ENCODE peak calls at places on chromosome 11, in six cellular contexts. H, A, U, X, K and Y are unnamed samples.

GRCh38 chr11:64859542-64860414 is 15.3 kb upstream of the CDC42BPG start:
- DNase-seq in H (peak), A (no peak), U (peak), X (no peak), K (no peak), Y (no peak)

GRCh38 chr11:19444231-19444630 is 203.5 kb upstream of the E2F8 start:
- DNase-seq in H (no peak), A (no peak), U (no peak), X (peak), K (no peak), Y (no peak)

GRCh38 chr11:36465449-36466163 is 44.5 kb downstream of the TRAF6 start:
- DNase-seq in H (no peak), A (no peak), U (no peak), X (peak), K (no peak), Y (no peak)

GRCh38 chr11:121032546-121032945 is 8.6 kb downstream of the TBCEL start:
- DNase-seq in H (no peak), A (no peak), U (no peak), X (no peak), K (no peak), Y (no peak)

GRCh38 chr11:74849525-74850391 is 99.1 kb downstream of the XRRA1 start:
- DNase-seq in H (no peak), A (no peak), U (no peak), X (peak), K (peak), Y (no peak)

GRCh38 chr11:114172055-114172861 is 112.7 kb downstream of the ZBTB16 start:
- DNase-seq in H (no peak), A (no peak), U (no peak), X (no peak), K (no peak), Y (peak)

GRCh38 chr11:13465909-13466371 is 2.9 kb upstream of the BTBD10 start:
- DNase-seq in H (peak), A (no peak), U (no peak), X (peak), K (peak), Y (no peak)

GRCh38 chr11:69008774-69009440 is 4.1 kb downstream of the MRGPRF start:
- DNase-seq in H (peak), A (no peak), U (no peak), X (peak), K (peak), Y (peak)

GRCh38 chr11:69110451-69110850 is 45.3 kb upstream of the SMIM38 start:
- DNase-seq in H (no peak), A (no peak), U (no peak), X (no peak), K (no peak), Y (no peak)

GRCh38 chr11:105829084-105829483 is 193.0 kb downstream of the MSANTD4 start:
- DNase-seq in H (no peak), A (no peak), U (no peak), X (no peak), K (no peak), Y (no peak)

GRCh38 chr11:79040348-79040747 is 400.5 kb downstream of the TENM4 start:
- DNase-seq in H (no peak), A (no peak), U (no peak), X (peak), K (no peak), Y (no peak)

GRCh38 chr11:45411221-45411946 is 125.2 kb upstream of the SYT13 start:
- DNase-seq in H (no peak), A (no peak), U (no peak), X (peak), K (peak), Y (no peak)

GRCh38 chr11:96760306-96760705 is 370.5 kb downstream of the JRKL start:
- DNase-seq in H (no peak), A (no peak), U (no peak), X (no peak), K (no peak), Y (no peak)

GRCh38 chr11:73980001-73980960 is 2.4 kb downstream of the UCP2 start:
- DNase-seq in H (peak), A (peak), U (peak), X (no peak), K (peak), Y (peak)

GRCh38 chr11:12765428-12765827 is 91.2 kb downstream of the TEAD1 start:
- DNase-seq in H (no peak), A (no peak), U (no peak), X (no peak), K (peak), Y (peak)

GRCh38 chr11:44016129-44016528 is 31.7 kb upstream of the ACCSL start:
- DNase-seq in H (no peak), A (no peak), U (no peak), X (peak), K (peak), Y (peak)

GRCh38 chr11:101866619-101867491 is 48.0 kb upstream of the CEP126 start:
- DNase-seq in H (peak), A (no peak), U (no peak), X (peak), K (peak), Y (no peak)

GRCh38 chr11:114317738-114318137 is 21.5 kb downstream of the NNMT start:
- DNase-seq in H (no peak), A (no peak), U (no peak), X (peak), K (peak), Y (peak)

GRCh38 chr11:1272531-1272930 is 36.9 kb downstream of the TOLLIP start:
- DNase-seq in H (no peak), A (no peak), U (no peak), X (no peak), K (no peak), Y (peak)

GRCh38 chr11:46069595-46069994 is 51.7 kb downstream of the PHF21A start:
- DNase-seq in H (no peak), A (no peak), U (no peak), X (no peak), K (no peak), Y (no peak)

GRCh38 chr11:60280412-60280811 is at the start of gene MS4A4A:
- DNase-seq in H (no peak), A (no peak), U (no peak), X (no peak), K (no peak), Y (no peak)

GRCh38 chr11:64784813-64785581 is 6.7 kb upstream of the SF1 start:
- DNase-seq in H (no peak), A (no peak), U (no peak), X (no peak), K (no peak), Y (no peak)

GRCh38 chr11:6320411-6321207 is at the start of gene CAVIN3:
- DNase-seq in H (peak), A (peak), U (no peak), X (peak), K (peak), Y (peak)

GRCh38 chr11:65590240-65590738 is 5.3 kb downstream of the KCNK7 start:
- DNase-seq in H (no peak), A (no peak), U (no peak), X (no peak), K (peak), Y (peak)

GRCh38 chr11:125315088-125315740 is 150.7 kb downstream of the PKNOX2 start:
- DNase-seq in H (peak), A (no peak), U (no peak), X (peak), K (peak), Y (peak)

GRCh38 chr11:134942633-134943032 is 530.6 kb upstream of the B3GAT1 start:
- DNase-seq in H (no peak), A (no peak), U (no peak), X (peak), K (no peak), Y (no peak)

GRCh38 chr11:63866211-63866610 is 27.3 kb downstream of the MARK2 start:
- DNase-seq in H (peak), A (no peak), U (peak), X (peak), K (peak), Y (peak)

GRCh38 chr11:112718483-112718882 is 242.7 kb upstream of the NCAM1 start:
- DNase-seq in H (no peak), A (no peak), U (no peak), X (no peak), K (peak), Y (no peak)